ENCODE peak calls at places on chromosomes 6 and 20, in eight cellular contexts. H is AG08395, I is AG09319, X is HFF-Myc, U is HL-60, Y is HT1080, R is T follicular helper cell, J is KBM-7. F is an unnamed sample.

GRCh38 chr6:128806274-128806673 is 76.7 kb upstream of the LAMA2 start:
- DNase-seq in X (no peak), J (no peak), U (no peak), Y (no peak), R (no peak), I (no peak), H (no peak), F (no peak)

GRCh38 chr6:18265787-18266523 is 1.6 kb upstream of the DEK start:
- DNase-seq in I (no peak), R (no peak), J (no peak), U (no peak), Y (no peak), H (no peak), X (no peak), F (no peak)

GRCh38 chr6:4344317-4344899 is 209.0 kb upstream of the ECI2 start:
- DNase-seq in I (no peak), X (peak; percentile 49), U (peak; percentile 70), R (no peak), Y (peak; percentile 40), J (peak; percentile 87), H (peak; percentile 27), F (no peak)

GRCh38 chr6:48377115-48377514 is 266.1 kb upstream of the PTCHD4 start:
- DNase-seq in U (no peak), I (no peak), X (no peak), J (no peak), Y (no peak), H (no peak), R (no peak), F (no peak)

GRCh38 chr6:165008971-165009370 is 300.4 kb downstream of the C6orf118 start:
- DNase-seq in H (no peak), R (no peak), Y (no peak), X (no peak), J (no peak), U (no peak), I (no peak), F (no peak)

GRCh38 chr20:1757072-1757471 is 99.5 kb upstream of the SIRPG start:
- DNase-seq in X (no peak), Y (no peak), I (no peak), R (no peak), J (peak; percentile 38), U (peak; percentile 65), H (no peak), F (no peak)

GRCh38 chr6:46642928-46643751 is 9.5 kb downstream of the CYP39A1 start:
- DNase-seq in J (no peak), X (no peak), R (no peak), I (no peak), U (no peak), Y (no peak), H (no peak), F (no peak)

GRCh38 chr6:36700071-36700811 is 2.6 kb downstream of the RAB44 start:
- DNase-seq in Y (no peak), H (no peak), I (no peak), R (no peak), X (no peak), U (no peak), J (no peak), F (no peak)

GRCh38 chr6:139498715-139499114 is 124.3 kb upstream of the CITED2 start:
- DNase-seq in U (no peak), J (no peak), Y (no peak), I (no peak), R (no peak), H (no peak), X (no peak), F (no peak)

GRCh38 chr6:164286021-164286420 is 871.5 kb downstream of the QKI start:
- DNase-seq in U (no peak), J (no peak), R (no peak), X (no peak), I (no peak), H (no peak), Y (peak; percentile 15), F (no peak)

GRCh38 chr6:13457577-13457976 is 29.8 kb downstream of the GFOD1 start:
- DNase-seq in U (no peak), Y (no peak), I (no peak), R (no peak), J (no peak), H (peak; percentile 18), X (no peak), F (no peak)

GRCh38 chr6:43997342-43997677 is 129.9 kb downstream of the MRPL14 start:
- DNase-seq in Y (no peak), I (no peak), J (no peak), U (no peak), H (no peak), R (no peak), X (no peak), F (no peak)

GRCh38 chr6:132259070-132259469 is 142.2 kb downstream of the MOXD1 start:
- DNase-seq in I (no peak), U (no peak), H (peak; percentile 54), J (no peak), X (peak; percentile 12), Y (peak; percentile 21), R (no peak), F (no peak)

GRCh38 chr6:97705568-97705967 is 422.6 kb upstream of the MMS22L start:
- DNase-seq in U (no peak), R (no peak), I (no peak), X (no peak), Y (peak; percentile 11), H (no peak), J (peak; percentile 7), F (peak; percentile 7)

GRCh38 chr6:26216886-26217713 is 129.9 kb downstream of the HFE start:
- DNase-seq in X (no peak), H (peak; percentile 52), R (peak; percentile 61), U (peak; percentile 87), I (no peak), Y (no peak), J (peak; percentile 100), F (no peak)

GRCh38 chr6:132764370-132764769 is 6.7 kb upstream of the VNN2 start:
- DNase-seq in X (no peak), R (no peak), I (peak; percentile 31), H (peak; percentile 86), J (no peak), Y (peak; percentile 92), U (no peak), F (no peak)

GRCh38 chr6:30227763-30228487 is 14.7 kb upstream of the TRIM26 start:
- DNase-seq in J (no peak), Y (no peak), I (no peak), H (no peak), R (no peak), U (no peak), X (no peak), F (no peak)

GRCh38 chr6:109006818-109007217 is 87.8 kb downstream of the SESN1 start:
- DNase-seq in I (no peak), R (no peak), Y (no peak), J (no peak), X (no peak), U (no peak), H (no peak), F (no peak)

GRCh38 chr20:41140226-41141133 is 3.1 kb downstream of the PLCG1 start:
- DNase-seq in H (no peak), I (no peak), U (no peak), Y (no peak), X (no peak), J (no peak), R (no peak), F (no peak)

GRCh38 chr6:39171489-39172376 is 56.7 kb upstream of the SAYSD1 start:
- DNase-seq in U (no peak), X (no peak), I (no peak), H (no peak), Y (no peak), J (no peak), R (no peak), F (no peak)

GRCh38 chr6:112010328-112010727 is 43.6 kb upstream of the CCN6 start:
- DNase-seq in U (no peak), H (peak; percentile 42), R (no peak), J (no peak), I (no peak), Y (no peak), X (no peak), F (no peak)

GRCh38 chr20:4038676-4039075 is 23.3 kb upstream of the RNF24 start:
- DNase-seq in Y (no peak), H (no peak), J (no peak), R (no peak), U (no peak), I (no peak), X (no peak), F (no peak)